ENCODE peak calls at places on chromosomes 12 and 14, in five cellular contexts. L is H1, G is neuronal stem cell, U is mesenchymal stem cell, M is H9. V is an unnamed sample.
A peak's percentile ranks its signal among the peaks of the same experiment; 100 is the strongest.

GRCh38 chr14:105864651-105865265 is 338.4 kb downstream of the TMEM121 start:
- DNase-seq in L (no peak), G (no peak), U (no peak), M (no peak), V (no peak)

GRCh38 chr14:42192659-42193425 is 586.2 kb downstream of the LRFN5 start:
- DNase-seq in L (no peak), G (no peak), U (peak; percentile 95), M (no peak), V (peak; percentile 98)

GRCh38 chr12:58529897-58530296 is 390.4 kb downstream of the LRIG3 start:
- DNase-seq in L (no peak), G (no peak), U (peak; percentile 92), M (no peak), V (peak; percentile 97)

GRCh38 chr12:127273621-127274020 is 993.3 kb upstream of the TMEM132C start:
- DNase-seq in L (no peak), G (no peak), U (no peak), M (no peak), V (peak; percentile 55)

GRCh38 chr12:45762185-45763110 is 32.9 kb downstream of the ARID2 start:
- DNase-seq in L (no peak), G (no peak), U (peak; percentile 78), M (no peak), V (peak; percentile 78)

GRCh38 chr14:105685003-105685402 is 158.6 kb downstream of the TMEM121 start:
- DNase-seq in L (no peak), G (no peak), U (no peak), M (no peak), V (no peak)

GRCh38 chr14:94816113-94816512 is 46.2 kb upstream of the GSC start:
- DNase-seq in L (no peak), G (no peak), U (no peak), M (peak; percentile 37), V (no peak)

GRCh38 chr14:85536835-85537195 is 6.9 kb downstream of the FLRT2 start:
- DNase-seq in L (no peak), G (no peak), U (peak; percentile 34), M (no peak), V (peak; percentile 53)

GRCh38 chr12:3333583-3333982 is 157.4 kb upstream of the PRMT8 start:
- DNase-seq in L (peak; percentile 87), G (no peak), U (no peak), M (peak; percentile 96), V (no peak)

GRCh38 chr14:56195727-56196126 is 77.5 kb downstream of the PELI2 start:
- DNase-seq in L (no peak), G (no peak), U (peak; percentile 49), M (no peak), V (peak; percentile 58)

GRCh38 chr12:27048822-27049752 is 26.7 kb downstream of the MED21 start:
- DNase-seq in L (no peak), G (no peak), U (peak; percentile 68), M (no peak), V (peak; percentile 91)

GRCh38 chr12:113594967-113595366 is 123.3 kb upstream of the LHX5 start:
- DNase-seq in L (no peak), G (no peak), U (no peak), M (no peak), V (no peak)

GRCh38 chr12:122435186-122435585 is 12.7 kb upstream of the CLIP1 start:
- DNase-seq in L (no peak), G (no peak), U (no peak), M (no peak), V (no peak)

GRCh38 chr14:26870722-26871121 is 272.9 kb upstream of the NOVA1 start:
- DNase-seq in L (no peak), G (no peak), U (no peak), M (no peak), V (no peak)

GRCh38 chr12:74900232-74900631 is 309.4 kb downstream of the KCNC2 start:
- DNase-seq in L (no peak), G (no peak), U (no peak), M (no peak), V (no peak)

GRCh38 chr12:47938594-47938993 is 24.8 kb upstream of the TMEM106C start:
- DNase-seq in L (no peak), G (no peak), U (no peak), M (peak; percentile 20), V (no peak)

GRCh38 chr12:49330631-49331359 is 6.2 kb downstream of the C1QL4 start:
- DNase-seq in L (no peak), G (no peak), U (no peak), M (no peak), V (no peak)

GRCh38 chr14:50010752-50011151 is 105.6 kb downstream of the VCPKMT start:
- DNase-seq in L (no peak), G (no peak), U (no peak), M (no peak), V (peak; percentile 48)
- H3K14ac ChIP-seq in L (no peak overlapping the region), G (no peak overlapping the region), U (no peak overlapping the region), M (no peak overlapping the region), V (peak overlapping the region; percentile 70)

GRCh38 chr14:52949249-52949648 is 1.6 kb downstream of the FERMT2 start:
- DNase-seq in L (no peak), G (no peak), U (no peak), M (no peak), V (no peak)

GRCh38 chr14:52949711-52950409 is 990 bp downstream of the FERMT2 start:
- DNase-seq in L (no peak), G (no peak), U (peak; percentile 75), M (no peak), V (peak; percentile 46)

GRCh38 chr14:52950898-52951729 is at the start of gene FERMT2:
- DNase-seq in L (peak; percentile 91), G (peak; percentile 90), U (peak; percentile 90), M (peak; percentile 89), V (peak; percentile 82)

GRCh38 chr14:52950410-52950897 is 396 bp downstream of the FERMT2 start:
- DNase-seq in L (peak; percentile 80), G (peak; percentile 45), U (peak; percentile 71), M (peak; percentile 46), V (peak; percentile 29)

DNA sequence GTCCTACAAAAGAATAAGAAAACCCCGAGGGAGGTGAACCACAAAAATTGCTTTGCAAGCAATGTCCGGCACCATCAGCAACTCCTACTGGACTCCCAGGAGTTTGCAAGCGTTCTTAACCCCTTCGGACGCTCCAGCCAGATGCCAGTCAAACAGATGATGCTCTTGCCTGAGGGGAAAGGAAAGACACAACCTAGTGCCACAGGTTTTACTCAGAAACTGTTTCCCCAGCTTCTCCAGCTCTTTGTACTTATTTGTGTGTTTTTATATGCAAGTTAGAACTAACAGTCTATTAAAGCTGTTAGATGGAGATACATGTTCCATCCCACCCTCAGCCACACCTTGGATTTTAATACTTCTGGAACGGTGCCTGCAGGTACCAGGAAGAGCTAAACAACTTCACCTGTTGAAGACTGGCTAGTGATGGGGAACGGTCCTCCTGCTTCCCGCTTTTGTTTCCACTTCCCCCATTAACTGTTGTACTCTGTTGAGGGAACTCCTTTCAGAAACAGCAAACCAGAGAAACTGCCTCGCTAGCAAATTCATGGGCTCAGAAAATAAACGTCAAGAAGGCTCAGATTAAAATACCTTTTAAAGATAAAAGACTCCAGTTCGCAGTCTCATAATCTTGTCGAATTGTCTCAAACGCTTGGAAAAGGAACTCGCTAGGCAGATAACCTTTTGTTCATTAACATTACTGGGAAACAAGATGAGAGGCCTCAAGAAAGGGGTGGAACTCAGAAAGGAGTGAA is 1.1 kb upstream of the FERMT2 start:
- DNase-seq in L (no peak), G (no peak), U (peak; percentile 87), M (peak; percentile 76), V (peak; percentile 80)
- H2BK15ac ChIP-seq in L (no peak overlapping the region), G (no peak overlapping the region), U (peak overlapping the region; percentile 96), M (no peak overlapping the region), V (peak overlapping the region; percentile 96)

DNA sequence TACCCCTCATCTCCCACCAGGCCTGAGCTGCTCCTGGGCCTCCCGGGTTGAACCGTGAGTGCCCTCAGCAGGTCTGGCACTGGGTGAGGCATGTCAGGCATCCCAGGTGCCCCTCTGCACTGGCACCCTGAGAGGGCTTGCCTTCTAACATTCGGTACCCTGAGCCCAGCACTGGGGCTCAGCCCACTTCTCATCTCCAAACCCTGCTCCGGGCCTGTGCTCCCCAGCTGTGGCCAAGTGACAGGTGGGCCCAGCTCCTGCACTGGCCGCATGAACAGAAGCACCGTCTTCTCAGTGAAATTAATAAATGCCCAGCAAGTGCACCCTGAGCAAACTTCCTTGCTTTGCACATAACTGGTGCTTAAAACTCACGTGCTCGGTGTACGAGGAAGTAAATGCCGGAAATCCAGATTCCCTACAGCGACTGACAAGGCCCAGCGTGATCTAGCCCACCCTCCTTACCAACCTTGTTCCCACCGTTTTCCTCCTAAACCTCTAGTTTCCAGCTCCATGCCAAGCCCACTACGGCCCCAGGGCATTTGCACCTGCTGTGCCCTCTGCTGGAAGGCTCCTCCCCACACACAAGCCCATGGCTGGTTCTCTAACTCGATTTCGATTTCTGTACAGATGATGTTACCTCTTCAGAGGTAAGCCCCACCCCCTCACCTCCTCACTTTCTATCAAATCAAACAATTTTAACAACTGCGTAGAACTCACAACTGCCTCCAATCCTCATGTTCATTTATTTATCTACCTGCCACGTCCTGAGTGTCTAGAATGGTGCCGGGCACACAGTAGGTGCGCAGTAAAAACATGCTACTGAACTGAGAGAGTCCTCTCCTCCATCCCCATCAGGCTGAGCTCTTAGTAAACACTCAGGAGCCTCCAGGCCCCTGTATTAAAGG is 115.3 kb upstream of the NCOR2 start:
- DNase-seq in L (no peak), G (no peak), U (no peak), M (no peak), V (no peak)
- H3K14ac ChIP-seq in L (no peak overlapping the region), G (no peak overlapping the region), U (no peak overlapping the region), M (no peak overlapping the region), V (peak overlapping the region; percentile 57)

GRCh38 chr12:65895759-65896656 is 71.7 kb downstream of the HMGA2 start:
- DNase-seq in L (no peak), G (peak; percentile 84), U (peak; percentile 40), M (peak; percentile 56), V (no peak)
- H2BK15ac ChIP-seq in L (no peak overlapping the region), G (no peak overlapping the region), U (no peak overlapping the region), M (no peak overlapping the region), V (peak overlapping the region; percentile 30)

GRCh38 chr14:51574009-51574408 is 77.7 kb upstream of the FRMD6 start:
- DNase-seq in L (no peak), G (no peak), U (no peak), M (no peak), V (no peak)
- H3K14ac ChIP-seq in L (no peak overlapping the region), G (no peak overlapping the region), U (no peak overlapping the region), M (no peak overlapping the region), V (no peak overlapping the region)